ENCODE peak calls at places on chromosomes 11 and 22, in six cellular contexts. B, S, E, D, R and M are unnamed samples. For H3K36me3, the result is how much of the 10 kb centered on the place peaks cover.

GRCh38 chr11:46235777-46236688 is 41.4 kb upstream of the CREB3L1 start:
- DNase-seq in D (no peak), B (no peak), E (no peak), S (no peak), R (no peak), M (no peak)

GRCh38 chr22:31279327-31279669 is 13.0 kb downstream of the PIK3IP1 start:
- DNase-seq in B (no peak), R (no peak), D (no peak), E (no peak), S (no peak), M (no peak)

GRCh38 chr11:832529-833113 is at the start of gene CD151:
- DNase-seq in B (no peak), E (peak), D (no peak), R (peak), S (peak), M (peak)

GRCh38 chr11:94170953-94171352 is 42.3 kb downstream of the PANX1 start:
- DNase-seq in B (no peak), S (no peak), D (no peak), R (no peak), E (no peak), M (no peak)

GRCh38 chr11:35160902-35161585 is 22.1 kb downstream of the CD44 start:
- DNase-seq in S (no peak), E (no peak), B (no peak), D (no peak), R (no peak), M (no peak)

GRCh38 chr11:58494096-58494495 is 13.8 kb downstream of the OR5B21 start:
- DNase-seq in D (no peak), R (no peak), E (peak), S (no peak), B (no peak), M (no peak)

GRCh38 chr11:110433393-110434333 is 3.9 kb downstream of the FDX1 start:
- DNase-seq in E (peak), R (no peak), S (no peak), B (no peak), D (no peak), M (no peak)

GRCh38 chr11:32494629-32495028 is 59.3 kb upstream of the WT1 start:
- DNase-seq in R (no peak), D (no peak), B (no peak), E (no peak), S (no peak), M (no peak)

GRCh38 chr11:112453601-112454577 is 193.2 kb upstream of the PLET1 start:
- DNase-seq in B (no peak), R (no peak), S (peak), D (no peak), E (peak), M (peak)

GRCh38 chr11:112166561-112166960 is 611 bp upstream of the TEX12 start:
- DNase-seq in S (no peak), E (peak), D (no peak), R (no peak), B (no peak), M (peak)

GRCh38 chr22:28154856-28155255 is 235.8 kb upstream of the PITPNB start:
- DNase-seq in D (no peak), E (no peak), R (no peak), B (no peak), S (no peak), M (no peak)

GRCh38 chr11:69306821-69307220 is 12.9 kb downstream of the MYEOV start:
- DNase-seq in E (no peak), R (no peak), S (peak), B (no peak), D (no peak), M (no peak)

GRCh38 chr11:65592840-65593517 is 2.6 kb downstream of the KCNK7 start:
- DNase-seq in B (no peak), E (peak), R (no peak), S (no peak), D (no peak), M (no peak)

GRCh38 chr22:29450222-29450621 is 11.8 kb downstream of the RFPL1 start:
- DNase-seq in R (no peak), E (no peak), B (no peak), D (no peak), S (no peak), M (no peak)

GRCh38 chr11:18001191-18001590 is 11.7 kb downstream of the SERGEF start:
- DNase-seq in R (no peak), D (no peak), S (no peak), B (no peak), E (no peak), M (no peak)

GRCh38 chr11:78504708-78505107 is 70.0 kb downstream of the NARS2 start:
- DNase-seq in D (no peak), B (no peak), R (no peak), S (no peak), E (no peak), M (no peak)

GRCh38 chr22:31556627-31557203 is 60.4 kb downstream of the SFI1 start:
- DNase-seq in D (no peak), E (peak), S (no peak), B (no peak), R (no peak), M (no peak)

GRCh38 chr11:122617297-122617696 is 38.2 kb upstream of the UBASH3B start:
- DNase-seq in R (no peak), B (no peak), E (peak), S (no peak), D (no peak), M (no peak)
- H3K36me3 ChIP-seq in R (under half), B (under half), E (under half), S (under half), D (under half), M (under half)

DNA sequence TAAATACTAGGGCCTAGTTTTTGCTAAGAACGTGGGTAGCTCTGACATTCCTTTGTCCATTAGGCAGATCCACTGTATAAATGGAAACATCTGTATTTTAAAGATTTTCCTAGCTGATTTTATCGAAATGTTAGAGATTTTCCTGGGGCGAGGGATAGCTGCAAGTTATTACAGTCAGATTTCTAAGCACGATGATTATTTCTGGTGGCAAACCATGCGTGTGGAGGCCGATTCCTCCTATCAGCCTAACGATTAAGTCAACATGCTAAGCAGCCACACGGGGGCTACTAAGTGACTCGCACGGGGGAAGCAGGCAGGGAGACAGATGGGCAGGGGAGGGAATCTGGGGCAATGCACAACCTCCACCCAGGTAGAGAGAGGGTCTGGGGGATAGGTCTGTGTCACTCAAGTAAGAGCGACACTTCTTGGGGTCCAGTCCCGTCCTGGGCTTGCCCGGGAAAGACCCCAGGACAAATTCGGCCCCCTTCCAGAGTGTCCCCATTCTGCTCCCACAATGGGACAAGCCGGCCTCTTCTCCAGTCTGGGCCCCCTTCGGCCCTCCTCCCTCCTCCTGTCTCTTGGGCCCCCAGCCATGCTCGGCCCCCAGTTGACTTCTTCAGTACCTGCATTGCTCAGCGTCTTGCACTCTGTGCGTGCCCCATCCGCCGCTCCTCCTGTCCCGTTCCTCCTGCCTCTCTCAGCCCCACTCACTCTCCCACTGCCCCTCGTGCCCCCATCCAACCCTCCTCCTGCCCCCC is 571 bp downstream of the C11orf24 start:
- DNase-seq in S (no peak), E (peak), B (peak), D (peak), R (peak), M (peak)
- TF ChIP-seq CTCF in S (peak), E (peak), B (no peak), D (peak), R (peak), M (peak)

GRCh38 chr11:118079507-118079906 is 2.6 kb downstream of the TMPRSS4 start:
- DNase-seq in S (no peak), E (no peak), R (no peak), B (no peak), D (peak), M (peak)

GRCh38 chr11:118081241-118081958 is 4.5 kb downstream of the TMPRSS4 start:
- DNase-seq in B (no peak), S (no peak), R (no peak), E (no peak), D (no peak), M (no peak)

GRCh38 chr11:118080296-118080695 is 3.4 kb downstream of the TMPRSS4 start:
- DNase-seq in E (no peak), R (no peak), B (no peak), S (no peak), D (no peak), M (no peak)

GRCh38 chr11:118076754-118077281 is at the start of gene TMPRSS4:
- DNase-seq in B (no peak), S (no peak), R (no peak), E (peak), D (peak), M (peak)

DNA sequence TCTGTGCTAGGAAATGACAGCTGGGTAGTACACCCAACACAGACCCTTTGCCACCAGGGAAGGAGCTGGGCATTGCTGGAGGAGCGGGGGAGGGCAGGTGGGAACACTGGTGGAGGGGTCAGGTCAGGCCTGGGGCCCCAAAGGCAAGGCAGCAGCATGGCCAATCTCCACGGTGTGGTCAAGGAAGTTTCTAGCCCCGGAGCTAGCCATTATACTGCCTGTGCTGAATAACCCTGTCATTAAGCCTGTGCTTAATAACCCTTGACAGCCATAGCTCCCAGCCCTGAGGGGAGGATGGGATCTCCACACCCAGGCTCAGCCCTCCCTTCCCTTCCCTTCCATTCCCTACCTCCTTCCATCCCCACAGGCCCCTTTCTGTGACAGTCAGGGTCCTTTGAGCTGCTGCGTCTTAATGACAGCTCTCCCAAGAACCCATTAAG is 2.1 kb downstream of the TMPRSS4 start:
- DNase-seq in B (no peak), S (no peak), D (peak), R (no peak), E (no peak), M (peak)
- H3K36me3 ChIP-seq in B (under half), S (under half), D (under half), R (under half), E (under half), M (under half)

GRCh38 chr11:19110290-19110689 is 6.7 kb upstream of the ZDHHC13 start:
- DNase-seq in E (no peak), D (no peak), R (peak), B (no peak), S (no peak), M (no peak)
- TF ChIP-seq CTCF in E (no peak), D (peak), R (peak), B (no peak), S (no peak), M (no peak)

DNA sequence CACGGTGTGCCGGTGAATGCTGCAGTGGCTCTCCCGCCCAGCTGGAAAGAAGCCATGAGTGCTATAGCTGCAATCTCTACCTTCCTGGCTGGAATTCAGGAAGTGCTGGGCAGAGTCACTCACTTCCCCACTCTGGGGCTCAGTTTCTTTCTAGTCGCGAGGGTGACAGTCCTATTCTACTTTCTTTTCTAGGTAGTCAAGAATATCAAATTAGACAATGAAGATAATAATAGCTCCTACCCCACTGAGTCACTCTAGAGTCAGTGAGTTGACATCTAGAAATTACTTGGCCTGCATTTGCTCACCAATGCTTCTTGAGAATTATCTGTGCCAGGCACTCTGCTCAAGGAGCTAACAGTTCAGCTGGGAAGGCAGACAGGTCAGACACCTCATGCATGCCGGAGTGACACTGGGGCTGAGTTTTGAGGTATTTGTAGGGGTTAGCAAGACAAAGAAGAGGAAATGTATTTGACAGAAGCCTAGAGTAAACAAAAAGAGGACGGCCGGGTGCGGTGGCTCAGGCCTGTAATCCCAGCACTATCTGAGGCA is 3.2 kb downstream of the CENPM start:
- DNase-seq in E (no peak), D (no peak), B (no peak), S (no peak), R (no peak), M (peak)
- H3K36me3 ChIP-seq in E (under half), D (under half), B (under half), S (under half), R (under half), M (under half)